ENCODE peak calls at places on chromosomes 1 and 21, in four cellular contexts. K is H1, J is GM12878, B is HepG2. R is an unnamed sample. For H3K4me1, the result is how much of the 10 kb centered on the place peaks cover.

GRCh38 chr1:68994096-68994495 is 497.2 kb upstream of the DEPDC1 start:
- DNase-seq in K (no peak), J (no peak), B (no peak), R (no peak)

GRCh38 chr1:115501476-115501875 is 140.3 kb upstream of the VANGL1 start:
- DNase-seq in K (no peak), J (no peak), B (no peak), R (no peak)

GRCh38 chr1:176858421-176858916 is 306.0 kb downstream of the ASTN1 start:
- DNase-seq in K (no peak), J (no peak), B (no peak), R (no peak)

GRCh38 chr1:56068908-56069307 is 510.5 kb downstream of the PLPP3 start:
- DNase-seq in K (no peak), J (no peak), B (no peak), R (no peak)

GRCh38 chr1:59298178-59298583 is 1.3 kb downstream of the FGGY start:
- DNase-seq in K (no peak), J (no peak), B (no peak), R (no peak)

GRCh38 chr1:20633190-20634064 is at the start of gene PINK1:
- DNase-seq in K (peak), J (no peak), B (peak), R (peak)

GRCh38 chr1:3368711-3369436 is 85.6 kb upstream of the ARHGEF16 start:
- DNase-seq in K (no peak), J (no peak), B (no peak), R (no peak)

GRCh38 chr1:209756608-209757445 is 974 bp downstream of the TRAF3IP3 start:
- DNase-seq in K (no peak), J (peak), B (no peak), R (no peak)

GRCh38 chr1:200075938-200076546 is 48.5 kb downstream of the NR5A2 start:
- DNase-seq in K (no peak), J (no peak), B (peak), R (no peak)

GRCh38 chr1:149962039-149962647 is 25.5 kb upstream of the MTMR11 start:
- DNase-seq in K (no peak), J (peak), B (peak), R (peak)

GRCh38 chr21:36203603-36203889 is 46.9 kb downstream of the DOP1B start:
- DNase-seq in K (no peak), J (peak), B (peak), R (peak)

GRCh38 chr1:64215576-64215975 is 12.2 kb downstream of the UBE2U start:
- DNase-seq in K (no peak), J (no peak), B (no peak), R (no peak)

GRCh38 chr1:205030916-205031315 is 12.1 kb upstream of the CNTN2 start:
- DNase-seq in K (no peak), J (no peak), B (no peak), R (no peak)

GRCh38 chr1:12369258-12369657 is 139.4 kb downstream of the VPS13D start:
- DNase-seq in K (no peak), J (no peak), B (peak), R (no peak)

GRCh38 chr1:206982216-206982615 is 12.0 kb upstream of the FCAMR start:
- DNase-seq in K (no peak), J (no peak), B (peak), R (peak)

GRCh38 chr21:43609501-43610340 is 49.6 kb downstream of the HSF2BP start:
- DNase-seq in K (no peak), J (no peak), B (peak), R (peak)

GRCh38 chr1:68113961-68114360 is 63.5 kb upstream of the DIRAS3 start:
- DNase-seq in K (no peak), J (no peak), B (no peak), R (no peak)

GRCh38 chr1:241627453-241628329 is 12.5 kb downstream of the CHML start:
- DNase-seq in K (no peak), J (peak), B (peak), R (no peak)

GRCh38 chr1:202192770-202193613 is 607 bp upstream of the LGR6 start:
- DNase-seq in K (no peak), J (no peak), B (peak), R (peak)

GRCh38 chr1:225691377-225691776 is 38.5 kb upstream of the ENAH start:
- DNase-seq in K (no peak), J (no peak), B (peak), R (no peak)

GRCh38 chr1:114167226-114167625 is 13.6 kb upstream of the SYT6 start:
- DNase-seq in K (no peak), J (no peak), B (no peak), R (no peak)

GRCh38 chr1:186903374-186904129 is 74.8 kb downstream of the PLA2G4A start:
- DNase-seq in K (no peak), J (no peak), B (no peak), R (no peak)

GRCh38 chr1:21703318-21703963 is 34.3 kb upstream of the RAP1GAP start:
- DNase-seq in K (no peak), J (no peak), B (peak), R (peak)

GRCh38 chr21:35401476-35401875 is 352.4 kb upstream of the RUNX1 start:
- DNase-seq in K (no peak), J (no peak), B (no peak), R (no peak)

GRCh38 chr1:112501810-112502641 is 6.7 kb upstream of the WNT2B start:
- DNase-seq in K (no peak), J (no peak), B (peak), R (peak)

GRCh38 chr1:12615916-12616708 is 1.9 kb downstream of the DHRS3 start:
- DNase-seq in K (no peak), J (no peak), B (peak), R (no peak)

GRCh38 chr1:43137445-43138052 is 34.5 kb downstream of the EBNA1BP2 start:
- DNase-seq in K (no peak), J (no peak), B (no peak), R (no peak)

GRCh38 chr1:220182656-220183055 is 88.7 kb downstream of the IARS2 start:
- DNase-seq in K (no peak), J (no peak), B (no peak), R (no peak)

GRCh38 chr1:231931846-231932454 is 305.4 kb downstream of the DISC1 start:
- DNase-seq in K (peak), J (no peak), B (no peak), R (no peak)

GRCh38 chr1:212816567-212817278 is 25.0 kb downstream of the TATDN3 start:
- DNase-seq in K (no peak), J (no peak), B (peak), R (peak)
- TF ChIP-seq JUND in K (no peak), J (no peak), B (no peak), R (no peak)

DNA sequence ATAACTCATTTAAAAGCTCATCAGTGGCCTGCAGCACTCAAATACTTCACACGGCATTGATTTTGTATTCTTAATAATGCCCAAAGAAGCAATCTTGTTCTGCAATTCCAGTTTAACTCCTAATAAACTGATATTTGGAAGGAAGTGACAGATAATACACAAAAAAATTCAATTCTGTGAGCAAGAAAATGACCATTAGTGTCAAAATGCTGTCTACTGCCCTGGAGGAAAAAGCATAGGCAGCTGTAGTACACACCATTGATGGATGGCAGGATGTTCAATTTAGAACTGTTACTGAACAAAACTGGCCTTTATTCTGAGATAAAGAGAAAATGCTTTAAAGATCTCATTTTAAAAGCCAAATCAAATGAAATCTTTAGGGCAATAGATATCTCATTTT is 251.4 kb upstream of the FMN2 start:
- DNase-seq in K (no peak), J (no peak), B (no peak), R (no peak)
- TF ChIP-seq TCF12 in K (no peak), J (no peak), B (no peak), R (no peak)

GRCh38 chr1:9087411-9087810 is 18.0 kb upstream of the SLC2A5 start:
- DNase-seq in K (no peak), J (no peak), B (no peak), R (no peak)
- H3K4me1 ChIP-seq in K (under half), J (under half), B (under half), R (under half)

GRCh38 chr1:233238884-233239432 is 56.6 kb downstream of the PCNX2 start:
- DNase-seq in K (no peak), J (no peak), B (peak), R (no peak)

GRCh38 chr1:233240839-233241682 is 54.5 kb downstream of the PCNX2 start:
- DNase-seq in K (no peak), J (no peak), B (peak), R (peak)

GRCh38 chr1:233240367-233240766 is 55.2 kb downstream of the PCNX2 start:
- DNase-seq in K (no peak), J (no peak), B (no peak), R (peak)

GRCh38 chr1:233233508-233234040 is 62.0 kb downstream of the PCNX2 start:
- DNase-seq in K (no peak), J (no peak), B (no peak), R (no peak)

GRCh38 chr1:233237623-233238022 is 57.9 kb downstream of the PCNX2 start:
- DNase-seq in K (no peak), J (no peak), B (no peak), R (no peak)
- TF ChIP-seq JUND in K (no peak), J (no peak), B (no peak), R (no peak)

GRCh38 chr1:184191181-184191601 is 139.7 kb downstream of the TSEN15 start:
- DNase-seq in K (no peak), J (no peak), B (no peak), R (no peak)
- TF ChIP-seq TCF12 in K (no peak), J (no peak), B (no peak), R (no peak)